ENCODE peak calls at places on chromosomes 1 and 21, in ten cellular contexts. O is A549; M is choroid plexus epithelial cell; J is colonic mucosa; L is effector memory CD4-positive, alpha-beta T cell; I is foreskin fibroblast; Q is lower leg skin; Z is Peyer's patch; U is HFF-Myc; X is osteoblast. P is an unnamed sample.

GRCh38 chr1:6612641-6613360 is 730 bp upstream of the PHF13 start:
- DNase-seq in O (peak), M (peak), J (peak), L (no peak), I (peak), Q (no peak), Z (peak), U (no peak), X (peak), P (no peak)

GRCh38 chr1:1205769-1206375 is 520 bp downstream of the TNFRSF18 start:
- DNase-seq in O (no peak), M (no peak), J (no peak), L (no peak), I (no peak), Q (no peak), Z (peak), U (no peak), X (peak), P (no peak)

GRCh38 chr1:218397752-218398339 is 52.7 kb downstream of the TGFB2 start:
- DNase-seq in O (peak), M (peak), J (no peak), L (no peak), I (no peak), Q (no peak), Z (no peak), U (no peak), X (peak), P (no peak)

GRCh38 chr1:15452866-15453571 is 3.5 kb upstream of the CELA2A start:
- DNase-seq in O (no peak), M (no peak), J (no peak), L (no peak), I (no peak), Q (no peak), Z (no peak), U (no peak), X (no peak), P (no peak)

GRCh38 chr1:115400891-115401290 is 62.8 kb upstream of the NGF start:
- DNase-seq in O (no peak), M (no peak), J (no peak), L (no peak), I (no peak), Q (no peak), Z (no peak), U (no peak), X (no peak), P (no peak)

GRCh38 chr1:62271932-62272728 is 47.1 kb downstream of the KANK4 start:
- DNase-seq in O (no peak), M (no peak), J (no peak), L (peak), I (no peak), Q (no peak), Z (peak), U (peak), X (no peak), P (no peak)

GRCh38 chr1:18179009-18179408 is 71.4 kb downstream of the IGSF21 start:
- DNase-seq in O (no peak), M (no peak), J (no peak), L (no peak), I (no peak), Q (no peak), Z (no peak), U (no peak), X (no peak), P (no peak)

GRCh38 chr1:9229549-9229948 is 5.0 kb upstream of the H6PD start:
- DNase-seq in O (no peak), M (no peak), J (no peak), L (no peak), I (no peak), Q (no peak), Z (no peak), U (no peak), X (no peak), P (no peak)

GRCh38 chr21:44579056-44579832 is 1.2 kb downstream of the KRTAP10-5 start:
- DNase-seq in O (no peak), M (no peak), J (no peak), L (no peak), I (no peak), Q (no peak), Z (peak), U (no peak), X (no peak), P (no peak)

GRCh38 chr1:36346741-36347370 is 23.4 kb upstream of the EVA1B start:
- DNase-seq in O (no peak), M (no peak), J (no peak), L (no peak), I (no peak), Q (no peak), Z (no peak), U (no peak), X (peak), P (no peak)

GRCh38 chr21:36330904-36331303 is 10.9 kb downstream of the MORC3 start:
- DNase-seq in O (peak), M (peak), J (peak), L (peak), I (peak), Q (no peak), Z (peak), U (no peak), X (no peak), P (no peak)

GRCh38 chr1:186152227-186152944 is 222.7 kb downstream of the TPR start:
- DNase-seq in O (peak), M (peak), J (no peak), L (no peak), I (peak), Q (no peak), Z (no peak), U (peak), X (no peak), P (peak)

GRCh38 chr1:25618433-25618808 is 1.8 kb downstream of the MAN1C1 start:
- DNase-seq in O (no peak), M (no peak), J (no peak), L (no peak), I (no peak), Q (no peak), Z (no peak), U (no peak), X (no peak), P (no peak)

GRCh38 chr1:79042539-79042938 is 36.0 kb upstream of the ADGRL4 start:
- DNase-seq in O (no peak), M (no peak), J (no peak), L (no peak), I (no peak), Q (no peak), Z (no peak), U (no peak), X (no peak), P (no peak)

GRCh38 chr1:49163041-49163440 is 386.4 kb upstream of the BEND5 start:
- DNase-seq in O (no peak), M (peak), J (no peak), L (no peak), I (peak), Q (no peak), Z (no peak), U (no peak), X (no peak), P (peak)

GRCh38 chr1:212283741-212284140 is 1.5 kb upstream of the PPP2R5A start:
- DNase-seq in O (no peak), M (no peak), J (peak), L (no peak), I (no peak), Q (no peak), Z (no peak), U (no peak), X (no peak), P (no peak)
- H3K4me3 ChIP-seq in O (peak), M (no peak), J (peak), L (peak), I (no peak), Q (no peak), Z (peak), U (no peak), X (no peak), P (no peak)

GRCh38 chr1:244958593-244958992 is 94.2 kb upstream of the HNRNPU start:
- DNase-seq in O (no peak), M (no peak), J (no peak), L (no peak), I (no peak), Q (no peak), Z (no peak), U (no peak), X (no peak), P (no peak)
- H3K4me3 ChIP-seq in O (no peak), M (no peak), J (no peak), L (no peak), I (no peak), Q (no peak), Z (no peak), U (no peak), X (no peak), P (no peak)

DNA sequence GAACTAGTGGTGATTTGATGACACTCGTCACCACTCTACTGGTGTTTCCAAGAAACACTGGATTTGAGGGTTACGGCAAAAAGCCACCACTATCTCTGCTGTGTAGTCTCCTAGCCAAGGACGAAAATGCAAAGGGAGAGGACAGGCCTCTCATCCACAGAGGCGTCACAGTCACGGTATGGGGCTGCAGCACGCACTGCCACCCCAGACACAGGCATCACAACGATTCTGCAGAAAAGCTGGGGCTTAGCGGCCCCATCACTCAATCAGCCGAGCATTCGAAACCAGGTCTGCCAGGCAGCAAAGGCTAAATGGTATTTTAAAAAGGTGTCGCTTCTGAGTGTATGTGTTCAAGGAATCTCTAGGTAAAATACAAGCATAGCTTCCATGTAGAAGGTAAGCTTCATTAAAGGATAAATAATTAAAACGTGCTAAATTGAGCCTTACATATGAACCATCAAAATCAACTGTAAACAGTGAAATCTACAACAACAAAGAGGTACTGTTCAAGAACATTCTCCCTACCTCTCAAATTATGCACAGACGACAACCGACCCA is 1.4 kb downstream of the RIPK4 start:
- DNase-seq in O (no peak), M (no peak), J (no peak), L (no peak), I (no peak), Q (no peak), Z (no peak), U (no peak), X (peak), P (no peak)
- H3K4me3 ChIP-seq in O (peak), M (no peak), J (peak), L (no peak), I (no peak), Q (peak), Z (peak), U (no peak), X (no peak), P (no peak)

GRCh38 chr1:34779005-34779404 is 2.0 kb upstream of the GJB3 start:
- DNase-seq in O (no peak), M (no peak), J (no peak), L (no peak), I (no peak), Q (no peak), Z (no peak), U (no peak), X (no peak), P (no peak)

GRCh38 chr1:34779962-34780361 is 1.1 kb upstream of the GJB3 start:
- DNase-seq in O (no peak), M (no peak), J (no peak), L (no peak), I (no peak), Q (no peak), Z (no peak), U (no peak), X (peak), P (no peak)

GRCh38 chr1:34778381-34778780 is 2.6 kb upstream of the GJB3 start:
- DNase-seq in O (no peak), M (no peak), J (no peak), L (no peak), I (no peak), Q (no peak), Z (no peak), U (no peak), X (no peak), P (no peak)

GRCh38 chr1:34780528-34780927 is 486 bp upstream of the GJB3 start:
- DNase-seq in O (no peak), M (no peak), J (peak), L (no peak), I (no peak), Q (no peak), Z (no peak), U (no peak), X (no peak), P (no peak)

DNA sequence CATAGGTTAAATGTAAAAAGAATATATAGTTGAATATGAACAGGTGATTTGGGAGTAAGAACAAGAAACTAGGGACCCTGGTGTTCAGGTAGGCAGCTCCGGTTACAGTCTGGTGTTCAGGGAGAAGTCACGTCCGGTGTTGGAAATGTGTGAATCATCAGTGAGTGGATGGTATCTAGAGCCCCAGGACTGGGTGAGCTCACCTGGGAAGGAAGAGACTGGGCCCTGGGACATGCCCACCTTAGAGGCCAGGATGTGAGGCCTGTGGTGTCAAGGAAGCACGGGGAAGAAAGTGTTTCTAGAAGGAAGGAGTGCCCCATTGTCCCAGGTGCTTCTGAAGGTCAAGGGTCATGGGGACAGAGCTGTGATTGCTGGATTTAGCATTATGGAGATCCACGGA is 1.5 kb upstream of the GJB3 start:
- DNase-seq in O (no peak), M (no peak), J (no peak), L (no peak), I (no peak), Q (no peak), Z (no peak), U (no peak), X (no peak), P (no peak)
- H3K4me3 ChIP-seq in O (no peak), M (no peak), J (no peak), L (no peak), I (no peak), Q (no peak), Z (no peak), U (no peak), X (no peak), P (no peak)

DNA sequence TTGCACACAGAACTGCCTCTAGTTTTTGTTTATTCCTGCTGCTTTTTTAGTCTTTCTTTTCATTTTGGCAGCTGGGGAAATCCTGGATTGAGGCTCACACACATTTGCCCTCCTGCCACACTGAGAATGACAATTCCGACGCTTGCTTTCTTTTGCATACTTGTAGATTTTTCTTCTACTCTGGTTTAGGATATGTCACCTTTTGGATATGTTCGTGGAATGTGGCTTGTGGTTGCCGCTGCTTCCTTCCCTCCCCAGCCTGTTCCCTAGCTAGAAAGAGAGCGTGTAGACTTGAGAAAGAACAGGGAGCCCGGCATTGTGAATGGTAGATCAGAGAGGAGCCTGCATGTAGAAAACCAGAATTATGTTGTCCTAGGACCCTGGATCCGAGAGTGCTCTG is 56.0 kb downstream of the PEX14 start:
- DNase-seq in O (no peak), M (peak), J (no peak), L (no peak), I (no peak), Q (no peak), Z (no peak), U (no peak), X (peak), P (no peak)
- H3K4me3 ChIP-seq in O (no peak), M (no peak), J (no peak), L (no peak), I (no peak), Q (no peak), Z (no peak), U (no peak), X (peak), P (peak)

DNA sequence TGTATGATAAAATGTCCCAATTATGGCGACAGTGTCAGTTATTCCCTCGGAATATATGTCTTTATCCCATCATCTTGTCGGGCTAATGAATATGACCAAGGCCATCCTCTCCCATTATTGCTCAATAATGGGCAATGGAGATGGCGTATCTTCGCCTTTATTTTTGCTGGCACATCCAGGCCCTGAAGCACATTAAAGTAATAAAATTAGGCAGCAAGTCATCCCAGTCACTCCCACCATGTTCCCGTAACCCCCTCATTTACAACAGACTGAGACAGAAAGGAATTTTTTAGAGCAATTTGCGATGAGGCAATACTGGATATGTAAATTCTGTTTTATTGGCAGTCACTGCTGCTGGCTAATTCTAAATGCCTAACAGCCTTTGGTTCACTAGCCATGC is 35.3 kb downstream of the CLIC6 start:
- DNase-seq in O (no peak), M (no peak), J (no peak), L (no peak), I (peak), Q (peak), Z (no peak), U (no peak), X (peak), P (peak)
- H3K4me3 ChIP-seq in O (no peak), M (no peak), J (no peak), L (no peak), I (no peak), Q (no peak), Z (no peak), U (no peak), X (no peak), P (no peak)